ENCODE peak calls at places on chromosome 12, in seven cellular contexts. One of them, this sample, is unnamed.

GRCh38 chr12:110705309-110705708 is 16.4 kb upstream of the HVCN1 start:
- DNase-seq in GOT3: no peak
- DNase-seq in NCI-H510A: no peak
- DNase-seq in iris pigment epithelial cell: peak; percentile 7
- DNase-seq in occipital lobe: no peak
- DNase-seq in H7: no peak
- DNase-seq in MM.1S: no peak
- DNase-seq in this sample: no peak

GRCh38 chr12:96236221-96236822 is 42.1 kb downstream of the ELK3 start:
- DNase-seq in iris pigment epithelial cell: peak; percentile 44
- DNase-seq in MM.1S: no peak
- DNase-seq in occipital lobe: no peak
- DNase-seq in GOT3: no peak
- DNase-seq in H7: no peak
- DNase-seq in NCI-H510A: no peak
- DNase-seq in this sample: no peak

GRCh38 chr12:41509655-41510054 is 321.5 kb downstream of the PDZRN4 start:
- DNase-seq in iris pigment epithelial cell: no peak
- DNase-seq in H7: no peak
- DNase-seq in MM.1S: no peak
- DNase-seq in occipital lobe: no peak
- DNase-seq in GOT3: no peak
- DNase-seq in NCI-H510A: no peak
- DNase-seq in this sample: no peak

GRCh38 chr12:57452937-57453509 is 2.1 kb upstream of the INHBE start:
- DNase-seq in H7: peak; percentile 76
- DNase-seq in GOT3: peak; percentile 96
- DNase-seq in iris pigment epithelial cell: peak; percentile 68
- DNase-seq in occipital lobe: peak; percentile 60
- DNase-seq in MM.1S: peak; percentile 56
- DNase-seq in NCI-H510A: peak; percentile 40
- DNase-seq in this sample: peak; percentile 81

GRCh38 chr12:109752117-109753053 is 38.8 kb downstream of the FAM222A start:
- DNase-seq in MM.1S: no peak
- DNase-seq in GOT3: no peak
- DNase-seq in iris pigment epithelial cell: no peak
- DNase-seq in H7: no peak
- DNase-seq in occipital lobe: no peak
- DNase-seq in NCI-H510A: no peak
- DNase-seq in this sample: peak; percentile 82

GRCh38 chr12:88310666-88311065 is 168.6 kb downstream of the TMTC3 start:
- DNase-seq in MM.1S: no peak
- DNase-seq in H7: no peak
- DNase-seq in NCI-H510A: no peak
- DNase-seq in iris pigment epithelial cell: peak; percentile 37
- DNase-seq in GOT3: no peak
- DNase-seq in occipital lobe: no peak
- DNase-seq in this sample: no peak

GRCh38 chr12:96400631-96401060 is 407 bp upstream of the CDK17 start:
- DNase-seq in GOT3: no peak
- DNase-seq in occipital lobe: no peak
- DNase-seq in NCI-H510A: no peak
- DNase-seq in MM.1S: no peak
- DNase-seq in iris pigment epithelial cell: peak; percentile 24
- DNase-seq in H7: no peak
- DNase-seq in this sample: no peak

GRCh38 chr12:95614384-95614982 is 63.2 kb upstream of the USP44 start:
- DNase-seq in H7: no peak
- DNase-seq in GOT3: no peak
- DNase-seq in NCI-H510A: no peak
- DNase-seq in occipital lobe: no peak
- DNase-seq in MM.1S: no peak
- DNase-seq in iris pigment epithelial cell: no peak
- DNase-seq in this sample: no peak

GRCh38 chr12:125773033-125773432 is 707.8 kb downstream of the AACS start:
- DNase-seq in MM.1S: peak; percentile 43
- DNase-seq in iris pigment epithelial cell: no peak
- DNase-seq in occipital lobe: no peak
- DNase-seq in NCI-H510A: peak; percentile 13
- DNase-seq in GOT3: no peak
- DNase-seq in H7: peak; percentile 73
- DNase-seq in this sample: peak; percentile 52

GRCh38 chr12:6672143-6672542 is 9.2 kb upstream of the ING4 start:
- DNase-seq in MM.1S: no peak
- DNase-seq in NCI-H510A: no peak
- DNase-seq in GOT3: no peak
- DNase-seq in iris pigment epithelial cell: no peak
- DNase-seq in H7: no peak
- DNase-seq in occipital lobe: no peak
- DNase-seq in this sample: no peak

GRCh38 chr12:119659289-119659897 is 8.5 kb upstream of the PRKAB1 start:
- DNase-seq in NCI-H510A: no peak
- DNase-seq in H7: peak; percentile 68
- DNase-seq in iris pigment epithelial cell: no peak
- DNase-seq in MM.1S: peak; percentile 26
- DNase-seq in GOT3: no peak
- DNase-seq in occipital lobe: no peak
- DNase-seq in this sample: peak; percentile 69

GRCh38 chr12:67394600-67394999 is 125.4 kb downstream of the CAND1 start:
- DNase-seq in NCI-H510A: no peak
- DNase-seq in occipital lobe: no peak
- DNase-seq in iris pigment epithelial cell: peak; percentile 68
- DNase-seq in GOT3: peak; percentile 76
- DNase-seq in H7: peak; percentile 8
- DNase-seq in MM.1S: no peak
- DNase-seq in this sample: no peak

GRCh38 chr12:21940549-21940948 is 677 bp downstream of the ABCC9 start:
- DNase-seq in iris pigment epithelial cell: no peak
- DNase-seq in H7: peak; percentile 4
- DNase-seq in NCI-H510A: no peak
- DNase-seq in occipital lobe: no peak
- DNase-seq in MM.1S: no peak
- DNase-seq in GOT3: no peak
- DNase-seq in this sample: no peak

GRCh38 chr12:4451694-4452093 is 6.1 kb upstream of the FGF6 start:
- DNase-seq in MM.1S: no peak
- DNase-seq in iris pigment epithelial cell: no peak
- DNase-seq in H7: no peak
- DNase-seq in GOT3: no peak
- DNase-seq in NCI-H510A: no peak
- DNase-seq in occipital lobe: no peak
- DNase-seq in this sample: no peak

GRCh38 chr12:52043386-52044212 is 7.6 kb upstream of the NR4A1 start:
- DNase-seq in H7: no peak
- DNase-seq in occipital lobe: no peak
- DNase-seq in MM.1S: no peak
- DNase-seq in iris pigment epithelial cell: no peak
- DNase-seq in GOT3: no peak
- DNase-seq in NCI-H510A: no peak
- DNase-seq in this sample: no peak

GRCh38 chr12:105775351-105775750 is 363.4 kb downstream of the NUAK1 start:
- DNase-seq in H7: no peak
- DNase-seq in occipital lobe: no peak
- DNase-seq in GOT3: no peak
- DNase-seq in MM.1S: no peak
- DNase-seq in NCI-H510A: peak; percentile 7
- DNase-seq in iris pigment epithelial cell: peak; percentile 65
- DNase-seq in this sample: no peak